ENCODE peak calls at places on chromosomes 12 and 14, in six cellular contexts. One of them, this sample, is unnamed.

GRCh38 chr14:76902591-76902990 is 76.4 kb downstream of the LRRC74A start:
- DNase-seq in hypothalamus: no peak
- DNase-seq in H1: no peak
- DNase-seq in CD4-positive, alpha-beta T cell: no peak
- DNase-seq in activated T-cell treated with anti-CD3 and anti-CD28 coated beads, Interleukin-2, amount 50 U/mL, for 72 hours: no peak
- DNase-seq in astrocyte of the spinal cord: no peak
- DNase-seq in this sample: no peak

GRCh38 chr12:50533203-50533584 is 28.4 kb downstream of the DIP2B start:
- DNase-seq in hypothalamus: no peak
- DNase-seq in H1: no peak
- DNase-seq in CD4-positive, alpha-beta T cell: no peak
- DNase-seq in activated T-cell treated with anti-CD3 and anti-CD28 coated beads, Interleukin-2, amount 50 U/mL, for 72 hours: no peak
- DNase-seq in astrocyte of the spinal cord: no peak
- DNase-seq in this sample: no peak

GRCh38 chr14:72904840-72905561 is 11.1 kb upstream of the DPF3 start:
- DNase-seq in hypothalamus: peak; percentile 73
- DNase-seq in H1: peak; percentile 71
- DNase-seq in CD4-positive, alpha-beta T cell: no peak
- DNase-seq in activated T-cell treated with anti-CD3 and anti-CD28 coated beads, Interleukin-2, amount 50 U/mL, for 72 hours: peak; percentile 67
- DNase-seq in astrocyte of the spinal cord: peak; percentile 83
- DNase-seq in this sample: peak; percentile 63

GRCh38 chr12:131940121-131940520 is 9.6 kb upstream of the EP400 start:
- DNase-seq in hypothalamus: no peak
- DNase-seq in H1: no peak
- DNase-seq in CD4-positive, alpha-beta T cell: no peak
- DNase-seq in activated T-cell treated with anti-CD3 and anti-CD28 coated beads, Interleukin-2, amount 50 U/mL, for 72 hours: no peak
- DNase-seq in astrocyte of the spinal cord: no peak
- DNase-seq in this sample: no peak

GRCh38 chr14:24316597-24316950 is 5.3 kb downstream of the LTB4R start:
- DNase-seq in hypothalamus: no peak
- DNase-seq in H1: no peak
- DNase-seq in CD4-positive, alpha-beta T cell: no peak
- DNase-seq in activated T-cell treated with anti-CD3 and anti-CD28 coated beads, Interleukin-2, amount 50 U/mL, for 72 hours: no peak
- DNase-seq in astrocyte of the spinal cord: no peak
- DNase-seq in this sample: no peak

GRCh38 chr12:121181181-121181580 is 28.7 kb upstream of the P2RX4 start:
- DNase-seq in hypothalamus: no peak
- DNase-seq in H1: no peak
- DNase-seq in CD4-positive, alpha-beta T cell: no peak
- DNase-seq in activated T-cell treated with anti-CD3 and anti-CD28 coated beads, Interleukin-2, amount 50 U/mL, for 72 hours: no peak
- DNase-seq in astrocyte of the spinal cord: no peak
- DNase-seq in this sample: no peak

GRCh38 chr14:105878125-105878524 is 351.7 kb downstream of the TMEM121 start:
- DNase-seq in hypothalamus: no peak
- DNase-seq in H1: no peak
- DNase-seq in CD4-positive, alpha-beta T cell: no peak
- DNase-seq in activated T-cell treated with anti-CD3 and anti-CD28 coated beads, Interleukin-2, amount 50 U/mL, for 72 hours: no peak
- DNase-seq in astrocyte of the spinal cord: no peak
- DNase-seq in this sample: no peak

GRCh38 chr12:29171421-29172258 is 22.6 kb downstream of the FAR2 start:
- DNase-seq in hypothalamus: no peak
- DNase-seq in H1: no peak
- DNase-seq in CD4-positive, alpha-beta T cell: no peak
- DNase-seq in activated T-cell treated with anti-CD3 and anti-CD28 coated beads, Interleukin-2, amount 50 U/mL, for 72 hours: no peak
- DNase-seq in astrocyte of the spinal cord: no peak
- DNase-seq in this sample: no peak

GRCh38 chr12:47590771-47591368 is 115.0 kb downstream of the RPAP3 start:
- DNase-seq in hypothalamus: no peak
- DNase-seq in H1: no peak
- DNase-seq in CD4-positive, alpha-beta T cell: no peak
- DNase-seq in activated T-cell treated with anti-CD3 and anti-CD28 coated beads, Interleukin-2, amount 50 U/mL, for 72 hours: no peak
- DNase-seq in astrocyte of the spinal cord: no peak
- DNase-seq in this sample: no peak

GRCh38 chr12:65490193-65490592 is 211.7 kb downstream of the MSRB3 start:
- DNase-seq in hypothalamus: no peak
- DNase-seq in H1: no peak
- DNase-seq in CD4-positive, alpha-beta T cell: no peak
- DNase-seq in activated T-cell treated with anti-CD3 and anti-CD28 coated beads, Interleukin-2, amount 50 U/mL, for 72 hours: no peak
- DNase-seq in astrocyte of the spinal cord: no peak
- DNase-seq in this sample: no peak

GRCh38 chr12:6570264-6570887 is 2.3 kb upstream of the NOP2 start:
- DNase-seq in hypothalamus: no peak
- DNase-seq in H1: peak; percentile 87
- DNase-seq in CD4-positive, alpha-beta T cell: no peak
- DNase-seq in activated T-cell treated with anti-CD3 and anti-CD28 coated beads, Interleukin-2, amount 50 U/mL, for 72 hours: peak; percentile 65
- DNase-seq in astrocyte of the spinal cord: peak; percentile 22
- DNase-seq in this sample: no peak

GRCh38 chr12:124730455-124730932 is 133.2 kb downstream of the SCARB1 start:
- DNase-seq in hypothalamus: no peak
- DNase-seq in H1: no peak
- DNase-seq in CD4-positive, alpha-beta T cell: no peak
- DNase-seq in activated T-cell treated with anti-CD3 and anti-CD28 coated beads, Interleukin-2, amount 50 U/mL, for 72 hours: no peak
- DNase-seq in astrocyte of the spinal cord: peak; percentile 58
- DNase-seq in this sample: no peak

GRCh38 chr12:6560501-6561205 is 4.8 kb upstream of the IFFO1 start:
- DNase-seq in hypothalamus: no peak
- DNase-seq in H1: no peak
- DNase-seq in CD4-positive, alpha-beta T cell: no peak
- DNase-seq in activated T-cell treated with anti-CD3 and anti-CD28 coated beads, Interleukin-2, amount 50 U/mL, for 72 hours: no peak
- DNase-seq in astrocyte of the spinal cord: no peak
- DNase-seq in this sample: no peak

GRCh38 chr14:76084374-76084773 is 67.3 kb upstream of the GPATCH2L start:
- DNase-seq in hypothalamus: no peak
- DNase-seq in H1: no peak
- DNase-seq in CD4-positive, alpha-beta T cell: no peak
- DNase-seq in activated T-cell treated with anti-CD3 and anti-CD28 coated beads, Interleukin-2, amount 50 U/mL, for 72 hours: no peak
- DNase-seq in astrocyte of the spinal cord: no peak
- DNase-seq in this sample: no peak

GRCh38 chr14:76546426-76547221 is 170.7 kb downstream of the ESRRB start:
- DNase-seq in hypothalamus: no peak
- DNase-seq in H1: peak; percentile 87
- DNase-seq in CD4-positive, alpha-beta T cell: no peak
- DNase-seq in activated T-cell treated with anti-CD3 and anti-CD28 coated beads, Interleukin-2, amount 50 U/mL, for 72 hours: peak; percentile 15
- DNase-seq in astrocyte of the spinal cord: no peak
- DNase-seq in this sample: no peak

GRCh38 chr12:56839489-56840442 is 76.6 kb downstream of the HSD17B6 start:
- DNase-seq in hypothalamus: peak; percentile 9
- DNase-seq in H1: peak; percentile 72
- DNase-seq in CD4-positive, alpha-beta T cell: no peak
- DNase-seq in activated T-cell treated with anti-CD3 and anti-CD28 coated beads, Interleukin-2, amount 50 U/mL, for 72 hours: peak; percentile 44
- DNase-seq in astrocyte of the spinal cord: peak; percentile 4
- DNase-seq in this sample: no peak

GRCh38 chr12:61385771-61386170 is 874.4 kb upstream of the USP15 start:
- DNase-seq in hypothalamus: no peak
- DNase-seq in H1: no peak
- DNase-seq in CD4-positive, alpha-beta T cell: no peak
- DNase-seq in activated T-cell treated with anti-CD3 and anti-CD28 coated beads, Interleukin-2, amount 50 U/mL, for 72 hours: no peak
- DNase-seq in astrocyte of the spinal cord: peak; percentile 1
- DNase-seq in this sample: no peak

GRCh38 chr12:176321-177181 is 37.4 kb downstream of the SLC6A12 start:
- DNase-seq in hypothalamus: no peak
- DNase-seq in H1: no peak
- DNase-seq in CD4-positive, alpha-beta T cell: no peak
- DNase-seq in activated T-cell treated with anti-CD3 and anti-CD28 coated beads, Interleukin-2, amount 50 U/mL, for 72 hours: no peak
- DNase-seq in astrocyte of the spinal cord: no peak
- DNase-seq in this sample: no peak

GRCh38 chr12:28191690-28192089 is 1.4 kb downstream of the CCDC91 start:
- DNase-seq in hypothalamus: no peak
- DNase-seq in H1: no peak
- DNase-seq in CD4-positive, alpha-beta T cell: peak; percentile 33
- DNase-seq in activated T-cell treated with anti-CD3 and anti-CD28 coated beads, Interleukin-2, amount 50 U/mL, for 72 hours: no peak
- DNase-seq in astrocyte of the spinal cord: peak; percentile 19
- DNase-seq in this sample: peak; percentile 43

GRCh38 chr12:49658276-49658675 is 34.9 kb downstream of the PRPF40B start:
- DNase-seq in hypothalamus: no peak
- DNase-seq in H1: no peak
- DNase-seq in CD4-positive, alpha-beta T cell: no peak
- DNase-seq in activated T-cell treated with anti-CD3 and anti-CD28 coated beads, Interleukin-2, amount 50 U/mL, for 72 hours: no peak
- DNase-seq in astrocyte of the spinal cord: no peak
- DNase-seq in this sample: no peak

GRCh38 chr14:52110441-52111086 is 41.7 kb upstream of the NID2 start:
- DNase-seq in hypothalamus: no peak
- DNase-seq in H1: no peak
- DNase-seq in CD4-positive, alpha-beta T cell: no peak
- DNase-seq in activated T-cell treated with anti-CD3 and anti-CD28 coated beads, Interleukin-2, amount 50 U/mL, for 72 hours: no peak
- DNase-seq in astrocyte of the spinal cord: peak; percentile 46
- DNase-seq in this sample: no peak

GRCh38 chr14:37985826-37986470 is 221.8 kb upstream of the SSTR1 start:
- DNase-seq in hypothalamus: peak; percentile 1
- DNase-seq in H1: no peak
- DNase-seq in CD4-positive, alpha-beta T cell: peak; percentile 23
- DNase-seq in activated T-cell treated with anti-CD3 and anti-CD28 coated beads, Interleukin-2, amount 50 U/mL, for 72 hours: peak; percentile 37
- DNase-seq in astrocyte of the spinal cord: peak; percentile 39
- DNase-seq in this sample: peak; percentile 35

GRCh38 chr14:73014105-73014504 is 12.8 kb downstream of the ZFYVE1 start:
- DNase-seq in hypothalamus: no peak
- DNase-seq in H1: no peak
- DNase-seq in CD4-positive, alpha-beta T cell: no peak
- DNase-seq in activated T-cell treated with anti-CD3 and anti-CD28 coated beads, Interleukin-2, amount 50 U/mL, for 72 hours: peak; percentile 27
- DNase-seq in astrocyte of the spinal cord: peak; percentile 75
- DNase-seq in this sample: no peak

GRCh38 chr12:25404955-25405354 is 148.1 kb downstream of the LMNTD1 start:
- DNase-seq in hypothalamus: no peak
- DNase-seq in H1: no peak
- DNase-seq in CD4-positive, alpha-beta T cell: no peak
- DNase-seq in activated T-cell treated with anti-CD3 and anti-CD28 coated beads, Interleukin-2, amount 50 U/mL, for 72 hours: no peak
- DNase-seq in astrocyte of the spinal cord: no peak
- DNase-seq in this sample: no peak

GRCh38 chr12:8127138-8127537 is 3.7 kb downstream of the CLEC4A start:
- DNase-seq in hypothalamus: no peak
- DNase-seq in H1: no peak
- DNase-seq in CD4-positive, alpha-beta T cell: peak; percentile 7
- DNase-seq in activated T-cell treated with anti-CD3 and anti-CD28 coated beads, Interleukin-2, amount 50 U/mL, for 72 hours: no peak
- DNase-seq in astrocyte of the spinal cord: no peak
- DNase-seq in this sample: no peak

This sample was measured in effector memory CD8-positive, alpha-beta T cell.